ENCODE peak calls at places on chromosomes 6 and 20, in six cellular contexts. O is stimulated activated CD4-positive, alpha-beta T cell treated with anti-CD3 and anti-CD28 coated beads, Interleukin-12 subunit alpha, Interleukin-12 subunit beta, amount 100 ng/mL, for 48 hours; Y is cerebellum; T is left colon; Q is activated T-cell treated with anti-CD3 and anti-CD28 coated beads for 48 hours; M is GM04503. W is an unnamed sample.

GRCh38 chr20:39117486-39117885 is 155.3 kb downstream of the DHX35 start:
- DNase-seq in O (no peak), Y (no peak), Q (no peak), M (no peak), T (no peak), W (peak)

GRCh38 chr6:112044856-112045255 is 9.0 kb upstream of the CCN6 start:
- DNase-seq in Y (no peak), T (no peak), Q (no peak), O (no peak), M (peak), W (no peak)

GRCh38 chr6:15430947-15431405 is 185.1 kb downstream of the JARID2 start:
- DNase-seq in T (no peak), M (no peak), O (no peak), Q (no peak), Y (no peak), W (no peak)

GRCh38 chr20:38168791-38169589 is 3.9 kb upstream of the TGM2 start:
- DNase-seq in Q (no peak), O (no peak), Y (no peak), T (no peak), M (no peak), W (no peak)

GRCh38 chr20:5080384-5080877 is 39.3 kb downstream of the PCNA start:
- DNase-seq in O (no peak), T (peak), Y (no peak), Q (no peak), M (peak), W (no peak)

GRCh38 chr6:41639556-41640371 is 1.5 kb downstream of the MDFI start:
- DNase-seq in M (no peak), T (no peak), Y (no peak), Q (no peak), O (no peak), W (no peak)

GRCh38 chr20:50191065-50191565 is 485 bp downstream of the CEBPB start:
- DNase-seq in M (no peak), Y (no peak), O (peak), Q (peak), T (peak), W (no peak)

GRCh38 chr20:62819494-62820174 is 2.8 kb downstream of the COL9A3 start:
- DNase-seq in Q (no peak), Y (no peak), T (no peak), O (no peak), M (no peak), W (no peak)

GRCh38 chr6:13666194-13667105 is 45.2 kb downstream of the RANBP9 start:
- DNase-seq in T (no peak), Y (no peak), M (no peak), Q (no peak), O (no peak), W (no peak)

GRCh38 chr6:106476326-106477105 is 116.0 kb downstream of the CRYBG1 start:
- DNase-seq in Q (no peak), M (peak), T (no peak), O (no peak), Y (no peak), W (no peak)

GRCh38 chr20:38321959-38322598 is 18.1 kb downstream of the BPI start:
- DNase-seq in O (no peak), T (peak), Y (peak), Q (no peak), M (no peak), W (no peak)

W was measured in NCI-H446.